ENCODE peak calls at places on chromosomes 3 and 15, in ten cellular contexts. One of them, this sample, is unnamed. For H3K27me3, the result is how much of the 10 kb centered on the place peaks cover.

GRCh38 chr3:49724586-49724985 is 835 bp upstream of the GMPPB start:
- DNase-seq in CD4-positive, alpha-beta T cell: no peak
- DNase-seq in Panc1: no peak
- DNase-seq in right atrium auricular region: no peak
- DNase-seq in cardiac muscle cell: no peak
- DNase-seq in neural progenitor cell: peak
- DNase-seq in psoas muscle: peak
- DNase-seq in GM23338: peak
- DNase-seq in suprapubic skin: peak
- DNase-seq in pancreas: peak
- DNase-seq in this sample: no peak

GRCh38 chr3:120496278-120496975 is 45.6 kb upstream of the FSTL1 start:
- DNase-seq in pancreas: no peak
- DNase-seq in neural progenitor cell: no peak
- DNase-seq in suprapubic skin: no peak
- DNase-seq in GM23338: no peak
- DNase-seq in right atrium auricular region: no peak
- DNase-seq in psoas muscle: no peak
- DNase-seq in Panc1: no peak
- DNase-seq in CD4-positive, alpha-beta T cell: no peak
- DNase-seq in cardiac muscle cell: peak
- DNase-seq in this sample: no peak

GRCh38 chr3:122858373-122858772 is 63.5 kb downstream of the SLC49A4 start:
- DNase-seq in right atrium auricular region: no peak
- DNase-seq in CD4-positive, alpha-beta T cell: no peak
- DNase-seq in neural progenitor cell: no peak
- DNase-seq in cardiac muscle cell: peak
- DNase-seq in pancreas: no peak
- DNase-seq in psoas muscle: no peak
- DNase-seq in GM23338: peak
- DNase-seq in Panc1: peak
- DNase-seq in suprapubic skin: no peak
- DNase-seq in this sample: no peak

GRCh38 chr15:78065973-78066946 is 11.3 kb downstream of the TBC1D2B start:
- DNase-seq in pancreas: no peak
- DNase-seq in suprapubic skin: no peak
- DNase-seq in psoas muscle: no peak
- DNase-seq in neural progenitor cell: no peak
- DNase-seq in CD4-positive, alpha-beta T cell: no peak
- DNase-seq in right atrium auricular region: no peak
- DNase-seq in Panc1: no peak
- DNase-seq in GM23338: no peak
- DNase-seq in cardiac muscle cell: no peak
- DNase-seq in this sample: no peak

GRCh38 chr15:80072285-80072684 is 12.8 kb downstream of the ZFAND6 start:
- DNase-seq in cardiac muscle cell: peak
- DNase-seq in suprapubic skin: no peak
- DNase-seq in Panc1: peak
- DNase-seq in neural progenitor cell: peak
- DNase-seq in GM23338: peak
- DNase-seq in pancreas: no peak
- DNase-seq in right atrium auricular region: no peak
- DNase-seq in CD4-positive, alpha-beta T cell: no peak
- DNase-seq in psoas muscle: no peak
- DNase-seq in this sample: peak

GRCh38 chr3:190533511-190534282 is 19.8 kb downstream of the IL1RAP start:
- DNase-seq in right atrium auricular region: peak
- DNase-seq in neural progenitor cell: no peak
- DNase-seq in GM23338: peak
- DNase-seq in CD4-positive, alpha-beta T cell: no peak
- DNase-seq in pancreas: peak
- DNase-seq in cardiac muscle cell: peak
- DNase-seq in psoas muscle: peak
- DNase-seq in suprapubic skin: peak
- DNase-seq in Panc1: no peak
- DNase-seq in this sample: peak

GRCh38 chr15:70810916-70811578 is 42.9 kb downstream of the LARP6 start:
- DNase-seq in neural progenitor cell: no peak
- DNase-seq in suprapubic skin: no peak
- DNase-seq in right atrium auricular region: no peak
- DNase-seq in GM23338: no peak
- DNase-seq in cardiac muscle cell: no peak
- DNase-seq in Panc1: no peak
- DNase-seq in pancreas: no peak
- DNase-seq in psoas muscle: no peak
- DNase-seq in CD4-positive, alpha-beta T cell: no peak
- DNase-seq in this sample: no peak

GRCh38 chr3:51931756-51932155 is 9.9 kb downstream of the RRP9 start:
- DNase-seq in cardiac muscle cell: no peak
- DNase-seq in pancreas: no peak
- DNase-seq in psoas muscle: no peak
- DNase-seq in right atrium auricular region: peak
- DNase-seq in neural progenitor cell: no peak
- DNase-seq in suprapubic skin: peak
- DNase-seq in CD4-positive, alpha-beta T cell: no peak
- DNase-seq in GM23338: no peak
- DNase-seq in Panc1: no peak
- DNase-seq in this sample: no peak

GRCh38 chr15:85753791-85754452 is 40.8 kb downstream of the KLHL25 start:
- DNase-seq in suprapubic skin: peak
- DNase-seq in right atrium auricular region: no peak
- DNase-seq in CD4-positive, alpha-beta T cell: no peak
- DNase-seq in GM23338: no peak
- DNase-seq in Panc1: no peak
- DNase-seq in neural progenitor cell: no peak
- DNase-seq in psoas muscle: no peak
- DNase-seq in pancreas: no peak
- DNase-seq in cardiac muscle cell: no peak
- DNase-seq in this sample: no peak

GRCh38 chr3:46667657-46668056 is 25.8 kb downstream of the ALS2CL start:
- DNase-seq in Panc1: no peak
- DNase-seq in cardiac muscle cell: no peak
- DNase-seq in neural progenitor cell: no peak
- DNase-seq in pancreas: no peak
- DNase-seq in right atrium auricular region: no peak
- DNase-seq in GM23338: no peak
- DNase-seq in CD4-positive, alpha-beta T cell: no peak
- DNase-seq in suprapubic skin: peak
- DNase-seq in psoas muscle: peak
- DNase-seq in this sample: no peak

GRCh38 chr3:10290476-10291138 is 2.1 kb downstream of the GHRL start:
- DNase-seq in cardiac muscle cell: no peak
- DNase-seq in Panc1: no peak
- DNase-seq in GM23338: no peak
- DNase-seq in suprapubic skin: no peak
- DNase-seq in neural progenitor cell: no peak
- DNase-seq in pancreas: no peak
- DNase-seq in psoas muscle: no peak
- DNase-seq in right atrium auricular region: no peak
- DNase-seq in CD4-positive, alpha-beta T cell: no peak
- DNase-seq in this sample: no peak

GRCh38 chr15:70892002-70892911 is at the start of the genes LRRC49 and THAP10:
- DNase-seq in suprapubic skin: peak
- DNase-seq in neural progenitor cell: peak
- DNase-seq in psoas muscle: peak
- DNase-seq in pancreas: peak
- DNase-seq in Panc1: peak
- DNase-seq in CD4-positive, alpha-beta T cell: no peak
- DNase-seq in cardiac muscle cell: peak
- DNase-seq in GM23338: peak
- DNase-seq in right atrium auricular region: peak
- DNase-seq in this sample: peak

GRCh38 chr3:72255736-72256559 is 471.0 kb upstream of the PROK2 start:
- DNase-seq in Panc1: no peak
- DNase-seq in suprapubic skin: no peak
- DNase-seq in pancreas: peak
- DNase-seq in cardiac muscle cell: peak
- DNase-seq in GM23338: peak
- DNase-seq in psoas muscle: no peak
- DNase-seq in right atrium auricular region: no peak
- DNase-seq in neural progenitor cell: no peak
- DNase-seq in CD4-positive, alpha-beta T cell: peak
- DNase-seq in this sample: no peak

GRCh38 chr3:146889616-146890015 is 284.5 kb upstream of the PLSCR5 start:
- DNase-seq in pancreas: no peak
- DNase-seq in suprapubic skin: no peak
- DNase-seq in CD4-positive, alpha-beta T cell: no peak
- DNase-seq in right atrium auricular region: no peak
- DNase-seq in neural progenitor cell: no peak
- DNase-seq in GM23338: no peak
- DNase-seq in Panc1: no peak
- DNase-seq in cardiac muscle cell: no peak
- DNase-seq in psoas muscle: no peak
- DNase-seq in this sample: no peak

GRCh38 chr3:72461787-72462186 is 386.5 kb downstream of the SHQ1 start:
- DNase-seq in psoas muscle: peak
- DNase-seq in neural progenitor cell: no peak
- DNase-seq in pancreas: no peak
- DNase-seq in suprapubic skin: no peak
- DNase-seq in Panc1: no peak
- DNase-seq in right atrium auricular region: no peak
- DNase-seq in CD4-positive, alpha-beta T cell: no peak
- DNase-seq in cardiac muscle cell: no peak
- DNase-seq in GM23338: no peak
- DNase-seq in this sample: no peak

GRCh38 chr3:190543656-190544055 is 29.8 kb downstream of the IL1RAP start:
- DNase-seq in psoas muscle: no peak
- DNase-seq in cardiac muscle cell: no peak
- DNase-seq in Panc1: no peak
- DNase-seq in CD4-positive, alpha-beta T cell: no peak
- DNase-seq in suprapubic skin: no peak
- DNase-seq in neural progenitor cell: no peak
- DNase-seq in GM23338: no peak
- DNase-seq in pancreas: no peak
- DNase-seq in right atrium auricular region: no peak
- DNase-seq in this sample: no peak

GRCh38 chr3:197516517-197516889 is 39.3 kb downstream of the BDH1 start:
- DNase-seq in suprapubic skin: no peak
- DNase-seq in neural progenitor cell: no peak
- DNase-seq in right atrium auricular region: no peak
- DNase-seq in cardiac muscle cell: peak
- DNase-seq in pancreas: no peak
- DNase-seq in CD4-positive, alpha-beta T cell: no peak
- DNase-seq in Panc1: peak
- DNase-seq in psoas muscle: no peak
- DNase-seq in GM23338: no peak
- DNase-seq in this sample: peak

DNA sequence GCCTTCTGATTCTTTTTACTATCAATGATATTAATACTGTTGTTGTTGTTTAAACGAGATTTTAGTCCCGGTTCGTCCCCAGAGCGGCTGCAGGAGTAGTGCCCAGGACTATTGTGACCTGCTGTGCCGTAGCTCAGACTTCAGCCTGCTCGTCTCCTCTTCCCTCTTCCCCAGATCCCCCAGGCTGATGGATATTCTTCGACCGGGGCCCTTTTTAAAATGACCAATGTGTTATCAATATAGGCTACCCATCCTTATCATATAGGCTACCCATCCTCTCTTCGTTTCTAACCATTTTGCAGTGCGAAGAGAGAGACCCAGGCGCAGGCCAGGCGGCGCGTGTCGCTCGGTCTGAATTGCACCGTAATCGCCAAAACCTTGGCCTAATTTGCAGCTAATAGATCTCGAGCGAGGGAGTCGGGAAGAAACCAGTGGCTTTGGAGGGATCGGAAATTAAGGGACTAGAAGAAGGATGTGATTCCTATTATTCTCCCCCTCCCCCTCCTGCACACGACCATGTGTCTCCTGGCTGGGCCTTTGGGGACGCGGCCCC is 23.0 kb downstream of the NR2F2 start:
- DNase-seq in CD4-positive, alpha-beta T cell: no peak
- DNase-seq in right atrium auricular region: no peak
- DNase-seq in cardiac muscle cell: no peak
- DNase-seq in GM23338: peak
- DNase-seq in neural progenitor cell: peak
- DNase-seq in Panc1: no peak
- DNase-seq in suprapubic skin: no peak
- DNase-seq in pancreas: no peak
- DNase-seq in psoas muscle: no peak
- DNase-seq in this sample: no peak
- H3K27me3 ChIP-seq in CD4-positive, alpha-beta T cell: half or more
- H3K27me3 ChIP-seq in right atrium auricular region: under half
- H3K27me3 ChIP-seq in cardiac muscle cell: half or more
- H3K27me3 ChIP-seq in GM23338: half or more
- H3K27me3 ChIP-seq in neural progenitor cell: half or more
- H3K27me3 ChIP-seq in Panc1: under half
- H3K27me3 ChIP-seq in suprapubic skin: half or more
- H3K27me3 ChIP-seq in pancreas: under half
- H3K27me3 ChIP-seq in psoas muscle: under half
- H3K27me3 ChIP-seq in this sample: under half

GRCh38 chr3:27719306-27720003 is 2.7 kb downstream of the EOMES start:
- DNase-seq in pancreas: no peak
- DNase-seq in Panc1: no peak
- DNase-seq in CD4-positive, alpha-beta T cell: no peak
- DNase-seq in GM23338: peak
- DNase-seq in suprapubic skin: no peak
- DNase-seq in cardiac muscle cell: no peak
- DNase-seq in neural progenitor cell: no peak
- DNase-seq in psoas muscle: no peak
- DNase-seq in right atrium auricular region: no peak
- DNase-seq in this sample: no peak
- H3K27me3 ChIP-seq in pancreas: under half
- H3K27me3 ChIP-seq in Panc1: under half
- H3K27me3 ChIP-seq in CD4-positive, alpha-beta T cell: half or more
- H3K27me3 ChIP-seq in GM23338: half or more
- H3K27me3 ChIP-seq in suprapubic skin: half or more
- H3K27me3 ChIP-seq in cardiac muscle cell: half or more
- H3K27me3 ChIP-seq in neural progenitor cell: half or more
- H3K27me3 ChIP-seq in psoas muscle: under half
- H3K27me3 ChIP-seq in right atrium auricular region: under half
- H3K27me3 ChIP-seq in this sample: half or more

GRCh38 chr3:126213376-126214044 is 33.1 kb upstream of the ALDH1L1 start:
- DNase-seq in GM23338: peak
- DNase-seq in psoas muscle: peak
- DNase-seq in pancreas: no peak
- DNase-seq in CD4-positive, alpha-beta T cell: no peak
- DNase-seq in right atrium auricular region: no peak
- DNase-seq in neural progenitor cell: peak
- DNase-seq in suprapubic skin: no peak
- DNase-seq in cardiac muscle cell: peak
- DNase-seq in Panc1: no peak
- DNase-seq in this sample: no peak
- H3K27me3 ChIP-seq in GM23338: under half
- H3K27me3 ChIP-seq in psoas muscle: under half
- H3K27me3 ChIP-seq in pancreas: under half
- H3K27me3 ChIP-seq in CD4-positive, alpha-beta T cell: half or more
- H3K27me3 ChIP-seq in right atrium auricular region: under half
- H3K27me3 ChIP-seq in neural progenitor cell: under half
- H3K27me3 ChIP-seq in suprapubic skin: half or more
- H3K27me3 ChIP-seq in cardiac muscle cell: under half
- H3K27me3 ChIP-seq in Panc1: under half
- H3K27me3 ChIP-seq in this sample: under half

DNA sequence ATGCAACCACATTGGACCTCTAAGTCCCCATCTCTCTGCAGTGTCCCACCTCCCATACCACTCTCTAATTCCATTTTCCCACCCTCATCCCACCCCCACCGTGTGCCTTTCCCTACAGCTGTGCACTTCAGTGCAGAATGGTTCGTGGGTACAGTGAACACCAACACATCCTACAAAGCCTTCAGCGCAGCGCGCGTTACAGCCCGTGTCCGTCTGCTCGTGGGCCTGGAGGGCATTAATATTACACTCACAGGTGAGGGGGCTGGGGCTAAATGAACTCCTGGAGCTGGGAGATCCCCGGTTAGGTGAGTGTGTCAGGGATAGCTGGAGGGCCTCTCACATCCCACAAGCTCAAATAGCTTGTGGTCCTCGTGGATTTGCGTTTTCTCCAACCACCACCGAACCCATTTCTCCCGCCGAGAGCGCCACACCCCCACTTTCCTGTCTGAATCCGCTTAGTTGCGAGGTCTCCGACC is 1.9 kb downstream of the DUOXA2 start:
- DNase-seq in neural progenitor cell: no peak
- DNase-seq in Panc1: no peak
- DNase-seq in psoas muscle: no peak
- DNase-seq in pancreas: no peak
- DNase-seq in GM23338: no peak
- DNase-seq in suprapubic skin: no peak
- DNase-seq in right atrium auricular region: no peak
- DNase-seq in cardiac muscle cell: no peak
- DNase-seq in CD4-positive, alpha-beta T cell: no peak
- DNase-seq in this sample: no peak
- H3K27me3 ChIP-seq in neural progenitor cell: half or more
- H3K27me3 ChIP-seq in Panc1: under half
- H3K27me3 ChIP-seq in psoas muscle: under half
- H3K27me3 ChIP-seq in pancreas: under half
- H3K27me3 ChIP-seq in GM23338: half or more
- H3K27me3 ChIP-seq in suprapubic skin: half or more
- H3K27me3 ChIP-seq in right atrium auricular region: under half
- H3K27me3 ChIP-seq in cardiac muscle cell: half or more
- H3K27me3 ChIP-seq in CD4-positive, alpha-beta T cell: half or more
- H3K27me3 ChIP-seq in this sample: half or more